ENCODE peak calls at places on chromosomes 16 and 17, in seven cellular contexts. I, C, H, X, Z, P and T are unnamed samples.

GRCh38 chr16:73713301-73713700 is 583.3 kb upstream of the PSMD7 start:
- DNase-seq in I (no peak), C (no peak), H (no peak), X (peak; percentile 79), Z (no peak), P (no peak), T (no peak)

GRCh38 chr16:88970095-88970494 is 6.9 kb downstream of the CBFA2T3 start:
- DNase-seq in I (no peak), C (no peak), H (no peak), X (no peak), Z (no peak), P (no peak), T (no peak)

GRCh38 chr17:43852571-43852970 is 5.6 kb downstream of the CD300LG start:
- DNase-seq in I (no peak), C (no peak), H (no peak), X (no peak), Z (no peak), P (no peak), T (no peak)

GRCh38 chr17:39391448-39391847 is 10.0 kb downstream of the FBXL20 start:
- DNase-seq in I (no peak), C (no peak), H (no peak), X (no peak), Z (no peak), P (no peak), T (no peak)

GRCh38 chr17:57009737-57010445 is 32.0 kb downstream of the SCPEP1 start:
- DNase-seq in I (peak; percentile 64), C (peak; percentile 75), H (peak; percentile 55), X (peak; percentile 5), Z (no peak), P (peak; percentile 53), T (peak; percentile 46)

GRCh38 chr17:40500190-40500589 is 1.2 kb downstream of the TNS4 start:
- DNase-seq in I (no peak), C (no peak), H (no peak), X (no peak), Z (no peak), P (no peak), T (no peak)

GRCh38 chr17:79533116-79533515 is 77.7 kb downstream of the RBFOX3 start:
- DNase-seq in I (no peak), C (no peak), H (no peak), X (no peak), Z (no peak), P (no peak), T (no peak)

GRCh38 chr17:60230358-60230757 is 80.6 kb downstream of the CA4 start:
- DNase-seq in I (no peak), C (no peak), H (no peak), X (no peak), Z (no peak), P (no peak), T (no peak)

GRCh38 chr17:49677134-49677932 is 564 bp downstream of the SPOP start:
- DNase-seq in I (peak; percentile 92), C (peak; percentile 98), H (peak; percentile 94), X (peak; percentile 86), Z (peak; percentile 54), P (peak; percentile 95), T (peak; percentile 96)

GRCh38 chr16:55421225-55421624 is 57.8 kb upstream of the MMP2 start:
- DNase-seq in I (no peak), C (no peak), H (no peak), X (no peak), Z (no peak), P (no peak), T (no peak)

GRCh38 chr17:30415491-30415890 is 36.8 kb downstream of the CPD start:
- DNase-seq in I (no peak), C (no peak), H (no peak), X (no peak), Z (peak; percentile 32), P (no peak), T (no peak)

GRCh38 chr17:37180371-37180770 is 195.4 kb upstream of the C17orf78 start:
- DNase-seq in I (no peak), C (no peak), H (no peak), X (no peak), Z (no peak), P (no peak), T (no peak)

GRCh38 chr17:4721203-4722135 is 9.8 kb upstream of the MED11 start:
- DNase-seq in I (peak; percentile 69), C (no peak), H (peak; percentile 78), X (no peak), Z (no peak), P (peak; percentile 31), T (peak; percentile 62)

GRCh38 chr16:51408357-51408756 is 257.3 kb upstream of the SALL1 start:
- DNase-seq in I (no peak), C (no peak), H (peak; percentile 94), X (no peak), Z (no peak), P (peak; percentile 40), T (no peak)

GRCh38 chr16:971582-971905 is 760 bp upstream of the LMF1 start:
- DNase-seq in I (no peak), C (no peak), H (no peak), X (no peak), Z (no peak), P (no peak), T (no peak)